ENCODE peak calls at places on chromosomes 1 and 21, in nine cellular contexts. G is brain microvascular endothelial cell, R is thoracic aorta, V is AG10803, B is suprapubic skin, U is psoas muscle, X is neural crest cell, M is HFFc6, S is GM23338. N is an unnamed sample.

GRCh38 chr1:75614455-75615379 is 3.8 kb upstream of the SLC44A5 start:
- DNase-seq in G (no peak), R (no peak), V (peak), B (peak), U (peak), X (peak), M (no peak), S (peak), N (no peak)

GRCh38 chr1:65509912-65510680 is 89.6 kb downstream of the LEPR start:
- DNase-seq in G (peak), R (no peak), V (peak), B (no peak), U (no peak), X (no peak), M (peak), S (no peak), N (no peak)

GRCh38 chr1:35554261-35555211 is 2.7 kb downstream of the KIAA0319L start:
- DNase-seq in G (no peak), R (no peak), V (no peak), B (no peak), U (no peak), X (no peak), M (no peak), S (peak), N (no peak)

GRCh38 chr1:111598534-111598933 is 21.1 kb upstream of the RAP1A start:
- DNase-seq in G (no peak), R (no peak), V (no peak), B (no peak), U (no peak), X (no peak), M (no peak), S (no peak), N (no peak)

GRCh38 chr1:174040387-174040786 is 18.2 kb upstream of the RC3H1 start:
- DNase-seq in G (peak), R (no peak), V (peak), B (no peak), U (no peak), X (no peak), M (peak), S (no peak), N (no peak)

GRCh38 chr21:29102791-29103257 is 27.6 kb upstream of the MAP3K7CL start:
- DNase-seq in G (no peak), R (no peak), V (no peak), B (no peak), U (no peak), X (no peak), M (no peak), S (no peak), N (no peak)

GRCh38 chr1:65263286-65263685 is 46.1 kb upstream of the DNAJC6 start:
- DNase-seq in G (no peak), R (no peak), V (no peak), B (no peak), U (no peak), X (no peak), M (no peak), S (no peak), N (no peak)

GRCh38 chr21:28899744-28900143 is 92.9 kb downstream of the LTN1 start:
- DNase-seq in G (peak), R (no peak), V (peak), B (no peak), U (no peak), X (no peak), M (peak), S (no peak), N (no peak)

GRCh38 chr1:186008920-186009737 is 274.9 kb downstream of the HMCN1 start:
- DNase-seq in G (peak), R (no peak), V (peak), B (no peak), U (no peak), X (no peak), M (no peak), S (no peak), N (no peak)

GRCh38 chr1:201535046-201535777 is 3.7 kb upstream of the NAV1 start:
- DNase-seq in G (no peak), R (no peak), V (peak), B (no peak), U (no peak), X (no peak), M (peak), S (no peak), N (no peak)

GRCh38 chr1:119743308-119743707 is 25.4 kb downstream of the HMGCS2 start:
- DNase-seq in G (no peak), R (no peak), V (peak), B (no peak), U (no peak), X (no peak), M (no peak), S (no peak), N (no peak)

GRCh38 chr21:36757246-36757645 is 58.3 kb downstream of the SIM2 start:
- DNase-seq in G (no peak), R (no peak), V (no peak), B (no peak), U (no peak), X (no peak), M (no peak), S (peak), N (no peak)

GRCh38 chr1:53896673-53897229 is 2.8 kb downstream of the DIO1 start:
- DNase-seq in G (no peak), R (no peak), V (peak), B (no peak), U (no peak), X (no peak), M (peak), S (no peak), N (no peak)

GRCh38 chr1:191648939-191649338 is 509.3 kb upstream of the RGS18 start:
- DNase-seq in G (no peak), R (no peak), V (no peak), B (no peak), U (no peak), X (no peak), M (no peak), S (no peak), N (no peak)

GRCh38 chr1:87765686-87766085 is 437.0 kb downstream of the LMO4 start:
- DNase-seq in G (no peak), R (no peak), V (peak), B (no peak), U (no peak), X (no peak), M (peak), S (no peak), N (no peak)

GRCh38 chr1:75172556-75172955 is 38.4 kb downstream of the LHX8 start:
- DNase-seq in G (no peak), R (no peak), V (peak), B (no peak), U (no peak), X (no peak), M (no peak), S (no peak), N (no peak)

GRCh38 chr1:96842215-96842614 is 120.6 kb downstream of the PTBP2 start:
- DNase-seq in G (no peak), R (no peak), V (peak), B (no peak), U (no peak), X (no peak), M (no peak), S (peak), N (no peak)
- TF ChIP-seq CTCF in G (peak), R (no peak), V (peak), B (no peak), U (no peak), X (no peak), M (peak), S (peak), N (no peak)

DNA sequence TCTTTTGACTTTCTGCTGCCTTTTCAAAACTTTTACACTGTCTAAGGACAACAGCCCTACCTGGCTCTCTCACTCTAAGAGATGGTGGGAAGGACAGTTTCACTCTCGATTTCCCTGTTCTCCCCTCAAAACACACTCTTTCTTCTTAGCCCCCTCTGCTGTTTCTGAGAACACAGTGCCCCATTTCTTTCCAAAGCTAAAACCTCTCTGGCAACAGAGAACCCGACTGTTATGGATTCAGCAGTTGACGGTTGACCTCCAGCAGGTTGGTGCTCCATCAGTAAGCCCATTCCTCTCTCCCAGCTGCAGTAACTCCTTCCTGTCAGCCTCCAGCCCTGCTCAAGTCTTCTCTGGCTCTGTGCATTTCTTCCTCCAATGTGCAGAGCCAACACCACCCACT is 88.2 kb upstream of the ABCD3 start:
- DNase-seq in G (peak), R (no peak), V (peak), B (no peak), U (no peak), X (no peak), M (no peak), S (peak), N (no peak)
- TF ChIP-seq CTCF in G (peak), R (peak), V (peak), B (no peak), U (no peak), X (peak), M (peak), S (peak), N (peak)

GRCh38 chr1:97814804-97815203 is 106.0 kb downstream of the DPYD start:
- DNase-seq in G (no peak), R (no peak), V (no peak), B (no peak), U (no peak), X (no peak), M (no peak), S (no peak), N (no peak)

GRCh38 chr1:97824200-97824599 is 96.6 kb downstream of the DPYD start:
- DNase-seq in G (no peak), R (no peak), V (no peak), B (no peak), U (no peak), X (no peak), M (no peak), S (peak), N (no peak)

GRCh38 chr1:97824644-97825043 is 96.2 kb downstream of the DPYD start:
- DNase-seq in G (no peak), R (no peak), V (no peak), B (no peak), U (no peak), X (no peak), M (no peak), S (no peak), N (no peak)

GRCh38 chr1:97816927-97817326 is 103.9 kb downstream of the DPYD start:
- DNase-seq in G (no peak), R (no peak), V (no peak), B (no peak), U (no peak), X (no peak), M (no peak), S (no peak), N (no peak)

DNA sequence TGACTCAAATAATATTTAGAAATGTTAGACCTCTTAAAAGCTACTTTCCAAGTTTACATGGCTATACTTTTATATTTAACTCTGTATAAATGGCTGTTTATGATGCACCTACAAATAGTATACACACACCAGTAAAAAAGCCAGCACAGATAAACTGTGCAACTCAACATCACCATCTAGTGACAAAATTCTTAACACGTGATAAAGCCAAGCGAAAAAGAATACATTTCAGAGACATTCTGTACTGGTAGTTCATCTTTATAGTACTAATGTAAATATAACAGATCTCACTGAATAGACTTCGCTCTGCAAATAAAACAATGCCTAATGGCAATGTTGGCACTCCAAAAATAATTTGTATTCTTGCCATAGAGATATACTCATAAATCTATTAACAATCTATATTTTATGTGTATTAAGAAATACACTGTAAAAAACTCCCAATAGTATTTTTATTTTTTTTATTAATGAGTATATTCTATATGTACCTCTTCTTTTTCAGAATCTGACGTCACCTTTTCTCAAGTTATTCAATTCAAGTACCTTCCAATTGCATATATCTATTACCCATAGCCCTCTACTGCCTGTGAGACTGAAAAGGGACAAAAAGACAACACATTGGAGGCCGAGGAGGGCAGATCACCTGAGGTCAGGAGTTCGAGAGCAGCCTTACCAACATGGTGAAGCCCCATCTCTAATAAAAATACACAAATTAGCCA is 100.2 kb downstream of the DPYD start:
- DNase-seq in G (peak), R (no peak), V (peak), B (no peak), U (no peak), X (no peak), M (peak), S (peak), N (no peak)
- TF ChIP-seq CTCF in G (peak), R (peak), V (peak), B (no peak), U (peak), X (peak), M (peak), S (peak), N (peak)

GRCh38 chr1:61853545-61853944 is 111.3 kb downstream of the PATJ start:
- DNase-seq in G (no peak), R (no peak), V (peak), B (no peak), U (no peak), X (no peak), M (peak), S (no peak), N (no peak)
- TF ChIP-seq CTCF in G (peak), R (peak), V (peak), B (no peak), U (peak), X (peak), M (peak), S (peak), N (peak)

N was measured in tibial nerve.